ENCODE peak calls at places on chromosome 16, in seven cellular contexts. Z is transverse colon, D is SK-N-SH, X is stomach, K is GM23338, S is GM12892, U is HCT116. C is an unnamed sample.

GRCh38 chr16:27363797-27364196 is 38.2 kb upstream of the IL21R start:
- DNase-seq in U (no peak), S (no peak), K (no peak), Z (peak), D (no peak), X (peak), C (no peak)

GRCh38 chr16:66315210-66315825 is 51.2 kb upstream of the CDH5 start:
- DNase-seq in U (peak), D (peak), S (peak), Z (peak), K (peak), X (peak), C (peak)

GRCh38 chr16:82655315-82655714 is 28.5 kb downstream of the CDH13 start:
- DNase-seq in X (peak), D (no peak), S (no peak), K (no peak), U (no peak), Z (peak), C (no peak)

GRCh38 chr16:15961060-15961511 is 11.7 kb downstream of the ABCC1 start:
- DNase-seq in K (no peak), Z (no peak), D (no peak), S (no peak), X (no peak), U (no peak), C (no peak)

GRCh38 chr16:68345351-68345810 is 34.6 kb downstream of the PRMT7 start:
- DNase-seq in D (no peak), S (no peak), U (no peak), X (no peak), K (no peak), Z (no peak), C (no peak)

GRCh38 chr16:12096828-12097522 is 120.4 kb downstream of the SNX29 start:
- DNase-seq in S (no peak), X (no peak), K (no peak), U (no peak), Z (no peak), D (no peak), C (peak)

GRCh38 chr16:86772671-86773338 is 194.5 kb downstream of the FOXL1 start:
- DNase-seq in Z (no peak), K (no peak), U (no peak), D (no peak), S (no peak), X (no peak), C (peak)

GRCh38 chr16:82598766-82599165 is 28.0 kb upstream of the CDH13 start:
- DNase-seq in D (no peak), X (no peak), Z (no peak), S (no peak), U (no peak), K (no peak), C (no peak)

GRCh38 chr16:48408688-48409087 is 23.5 kb upstream of the SIAH1 start:
- DNase-seq in S (no peak), K (no peak), U (no peak), D (no peak), Z (peak), X (peak), C (no peak)

GRCh38 chr16:2779151-2779920 is 2.3 kb upstream of the ELOB start:
- DNase-seq in K (no peak), Z (peak), U (no peak), D (no peak), X (no peak), S (no peak), C (no peak)

GRCh38 chr16:12300946-12301500 is 324.5 kb downstream of the SNX29 start:
- DNase-seq in U (no peak), K (no peak), Z (no peak), D (no peak), S (no peak), X (no peak), C (no peak)

GRCh38 chr16:56639045-56639444 is 579 bp downstream of the MT1A start:
- DNase-seq in U (no peak), Z (no peak), K (no peak), D (no peak), X (no peak), S (no peak), C (no peak)

GRCh38 chr16:56636616-56637413 is 1.7 kb upstream of the MT1A start:
- DNase-seq in S (no peak), X (no peak), K (no peak), D (no peak), Z (no peak), U (no peak), C (no peak)

GRCh38 chr16:56640076-56640475 is 1.6 kb downstream of the MT1A start:
- DNase-seq in Z (no peak), D (no peak), K (no peak), X (no peak), U (no peak), S (no peak), C (no peak)

GRCh38 chr16:56635441-56635967 is 3.0 kb upstream of the MT1A start:
- DNase-seq in S (no peak), U (no peak), Z (no peak), D (peak), K (peak), X (no peak), C (no peak)

GRCh38 chr16:56637814-56638750 is at the start of gene MT1A:
- DNase-seq in K (peak), X (peak), D (peak), Z (peak), S (no peak), U (no peak), C (peak)
- TF ChIP-seq POLR2AphosphoS5 in K (no peak), X (no peak), D (no peak), Z (peak), S (no peak), U (no peak), C (peak)

GRCh38 chr16:24572069-24572468 is 32.7 kb downstream of the RBBP6 start:
- DNase-seq in U (no peak), X (no peak), K (no peak), Z (no peak), S (no peak), D (no peak), C (no peak)
- TF ChIP-seq POLR2AphosphoS5 in U (no peak), X (no peak), K (no peak), Z (no peak), S (no peak), D (no peak), C (no peak)

GRCh38 chr16:78230832-78231231 is 131.4 kb downstream of the WWOX start:
- DNase-seq in S (no peak), U (no peak), X (no peak), Z (peak), K (no peak), D (no peak), C (no peak)
- TF ChIP-seq POLR2AphosphoS5 in S (no peak), U (no peak), X (no peak), Z (peak), K (no peak), D (no peak), C (no peak)

GRCh38 chr16:50282010-50282538 is 15.7 kb downstream of the ADCY7 start:
- DNase-seq in D (no peak), X (peak), K (no peak), Z (peak), U (no peak), S (peak), C (peak)
- TF ChIP-seq POLR2AphosphoS5 in D (no peak), X (no peak), K (no peak), Z (no peak), U (no peak), S (peak), C (peak)

GRCh38 chr16:61274211-61274610 is 762.0 kb downstream of the CDH8 start:
- DNase-seq in U (no peak), K (no peak), D (no peak), Z (no peak), S (no peak), X (no peak), C (no peak)

GRCh38 chr16:61277849-61278248 is 758.4 kb downstream of the CDH8 start:
- DNase-seq in S (no peak), U (no peak), X (no peak), Z (no peak), K (no peak), D (no peak), C (no peak)
- TF ChIP-seq POLR2AphosphoS5 in S (no peak), U (no peak), X (no peak), Z (no peak), K (no peak), D (no peak), C (no peak)

GRCh38 chr16:85750021-85750826 is 672 bp downstream of the C16orf74 start:
- DNase-seq in K (peak), X (peak), U (no peak), S (no peak), Z (peak), D (peak), C (no peak)

GRCh38 chr16:85749686-85750020 is 1.2 kb downstream of the C16orf74 start:
- DNase-seq in K (no peak), S (no peak), U (no peak), D (no peak), X (no peak), Z (peak), C (no peak)

GRCh38 chr16:85750827-85751641 is at the start of gene C16orf74:
- DNase-seq in Z (peak), U (no peak), S (peak), K (peak), D (peak), X (peak), C (no peak)

GRCh38 chr16:85751665-85752501 is 987 bp upstream of the C16orf74 start:
- DNase-seq in Z (no peak), S (no peak), X (no peak), U (no peak), D (no peak), K (no peak), C (no peak)

DNA sequence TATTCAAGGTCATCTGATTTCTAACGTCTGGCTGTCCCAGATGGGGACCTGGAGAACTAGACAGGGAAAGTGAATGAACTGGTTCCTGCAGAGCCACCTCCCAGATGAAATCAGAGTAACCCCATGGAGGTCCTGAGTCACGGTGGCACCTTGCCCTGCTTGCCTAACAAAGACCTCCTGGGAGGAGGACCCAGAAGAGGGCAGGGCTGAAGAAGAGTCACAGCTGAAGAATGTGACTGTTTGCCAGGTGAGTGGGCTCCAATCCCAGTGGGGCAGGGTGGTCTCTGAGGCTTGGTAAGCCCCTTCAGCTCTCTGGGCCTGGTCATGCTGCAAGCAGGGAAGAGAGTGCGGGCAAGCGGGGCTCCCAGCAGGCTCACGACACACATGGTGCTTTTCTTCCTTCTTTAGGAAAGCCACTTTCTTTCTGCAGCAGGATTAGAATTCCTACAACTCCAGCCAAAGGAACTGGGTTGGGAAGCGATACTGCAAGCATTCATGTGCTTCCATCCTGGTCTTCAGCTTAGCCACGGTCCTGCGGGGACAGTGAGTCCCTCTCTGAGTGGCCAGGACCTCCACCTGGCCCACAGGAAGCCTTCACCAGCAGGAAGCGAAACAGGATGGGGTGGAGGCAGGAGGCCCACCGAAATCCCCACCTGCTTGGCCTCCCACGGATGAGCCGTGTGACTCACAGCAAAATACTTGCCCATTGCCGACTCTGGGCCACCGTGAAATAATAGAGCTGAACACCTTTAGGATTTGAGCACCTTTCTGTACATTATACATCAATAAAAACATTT is 4.3 kb downstream of the C16orf74 start:
- DNase-seq in K (no peak), Z (peak), X (no peak), S (no peak), D (no peak), U (peak), C (no peak)
- TF ChIP-seq POLR2AphosphoS5 in K (no peak), Z (no peak), X (no peak), S (no peak), D (no peak), U (peak), C (no peak)

GRCh38 chr16:28879841-28880588 is 1.7 kb downstream of the ATP2A1 start:
- DNase-seq in U (peak), X (peak), S (peak), K (peak), D (peak), Z (peak), C (peak)
- TF ChIP-seq POLR2AphosphoS5 in U (peak), X (no peak), S (peak), K (peak), D (peak), Z (no peak), C (no peak)

GRCh38 chr16:324451-325334 is 27.8 kb downstream of the AXIN1 start:
- DNase-seq in S (peak), Z (peak), U (no peak), X (no peak), D (no peak), K (peak), C (no peak)
- TF ChIP-seq POLR2AphosphoS5 in S (no peak), Z (no peak), U (no peak), X (no peak), D (no peak), K (no peak), C (no peak)